ENCODE peak calls at places on chromosomes 6 and 20, in seven cellular contexts. K, J, Q, L, Z, U and F are unnamed samples.

GRCh38 chr6:161091972-161092701 is 100.6 kb downstream of the MAP3K4 start:
- DNase-seq in K (no peak), J (no peak), Q (no peak), L (no peak), Z (no peak), U (no peak), F (no peak)

GRCh38 chr6:36302227-36302976 is 32.5 kb downstream of the PNPLA1 start:
- DNase-seq in K (peak), J (peak), Q (peak), L (peak), Z (peak), U (peak), F (peak)

GRCh38 chr6:34745277-34746103 is 11.8 kb upstream of the SNRPC start:
- DNase-seq in K (peak), J (no peak), Q (peak), L (no peak), Z (no peak), U (no peak), F (no peak)

GRCh38 chr20:1810926-1811620 is 84.1 kb upstream of the SIRPA start:
- DNase-seq in K (peak), J (no peak), Q (no peak), L (no peak), Z (no peak), U (no peak), F (no peak)

GRCh38 chr6:13428528-13429405 is 58.6 kb downstream of the GFOD1 start:
- DNase-seq in K (no peak), J (peak), Q (no peak), L (no peak), Z (no peak), U (no peak), F (peak)

GRCh38 chr20:57129303-57129702 is 137.1 kb downstream of the BMP7 start:
- DNase-seq in K (no peak), J (no peak), Q (no peak), L (no peak), Z (no peak), U (no peak), F (no peak)

GRCh38 chr6:109769213-109769612 is 78.1 kb downstream of the FIG4 start:
- DNase-seq in K (no peak), J (no peak), Q (no peak), L (no peak), Z (no peak), U (no peak), F (peak)

GRCh38 chr6:142235247-142235646 is 66.6 kb upstream of the ADGRG6 start:
- DNase-seq in K (no peak), J (no peak), Q (no peak), L (no peak), Z (no peak), U (peak), F (no peak)

GRCh38 chr20:59661621-59662020 is 57.3 kb downstream of the PHACTR3 start:
- DNase-seq in K (no peak), J (no peak), Q (no peak), L (no peak), Z (no peak), U (no peak), F (no peak)

GRCh38 chr20:3235661-3236324 is 3.2 kb downstream of the SLC4A11 start:
- DNase-seq in K (no peak), J (no peak), Q (no peak), L (no peak), Z (no peak), U (no peak), F (no peak)

GRCh38 chr20:50281831-50282591 is 91.4 kb downstream of the CEBPB start:
- DNase-seq in K (no peak), J (peak), Q (no peak), L (peak), Z (peak), U (no peak), F (no peak)

GRCh38 chr20:44619294-44619693 is 32.2 kb downstream of the ADA start:
- DNase-seq in K (no peak), J (no peak), Q (no peak), L (no peak), Z (no peak), U (no peak), F (no peak)

GRCh38 chr20:57346477-57346876 is 4.6 kb upstream of the RAE1 start:
- DNase-seq in K (peak), J (peak), Q (peak), L (peak), Z (peak), U (peak), F (no peak)

GRCh38 chr20:34680586-34680985 is 3.7 kb upstream of the PIGU start:
- DNase-seq in K (no peak), J (no peak), Q (no peak), L (no peak), Z (no peak), U (no peak), F (no peak)

GRCh38 chr20:61263938-61264337 is 11.9 kb downstream of the CDH4 start:
- DNase-seq in K (no peak), J (no peak), Q (no peak), L (no peak), Z (no peak), U (no peak), F (no peak)

GRCh38 chr6:19180348-19181073 is 656.7 kb upstream of the ID4 start:
- DNase-seq in K (peak), J (no peak), Q (no peak), L (no peak), Z (no peak), U (no peak), F (no peak)

GRCh38 chr6:14192186-14192788 is 74.7 kb downstream of the CD83 start:
- DNase-seq in K (no peak), J (no peak), Q (no peak), L (no peak), Z (no peak), U (no peak), F (no peak)

GRCh38 chr6:127342296-127342945 is 988 bp downstream of the ECHDC1 start:
- DNase-seq in K (peak), J (peak), Q (no peak), L (peak), Z (no peak), U (no peak), F (no peak)

GRCh38 chr20:55424968-55425367 is 580.4 kb downstream of the CBLN4 start:
- DNase-seq in K (peak), J (no peak), Q (no peak), L (no peak), Z (no peak), U (no peak), F (no peak)

GRCh38 chr6:31919624-31920303 is 7.8 kb upstream of the C2 start:
- DNase-seq in K (no peak), J (no peak), Q (no peak), L (no peak), Z (no peak), U (no peak), F (no peak)

GRCh38 chr20:59955131-59955796 is 3.0 kb upstream of the CDH26 start:
- DNase-seq in K (no peak), J (peak), Q (peak), L (peak), Z (peak), U (peak), F (no peak)

GRCh38 chr6:166045173-166045957 is 122.3 kb downstream of the TBXT start:
- DNase-seq in K (no peak), J (no peak), Q (no peak), L (no peak), Z (no peak), U (no peak), F (no peak)

GRCh38 chr20:47577271-47577670 is 75.6 kb downstream of the NCOA3 start:
- DNase-seq in K (no peak), J (no peak), Q (no peak), L (no peak), Z (no peak), U (no peak), F (no peak)

GRCh38 chr6:36436466-36436865 is 6.2 kb downstream of the PXT1 start:
- DNase-seq in K (no peak), J (peak), Q (no peak), L (no peak), Z (no peak), U (no peak), F (no peak)